ENCODE peak calls at places on chromosome 15, in four cellular contexts. One of them, this sample, is unnamed.
A peak's percentile ranks its signal among the peaks of the same experiment; 100 is the strongest.

GRCh38 chr15:60541784-60542617 is 63.1 kb upstream of the ICE2 start:
- DNase-seq in NCI-H774: no peak
- DNase-seq in sigmoid colon: no peak
- DNase-seq in T-helper 1 cell: no peak
- DNase-seq in this sample: no peak

GRCh38 chr15:25946241-25946786 is 83.2 kb upstream of the ATP10A start:
- DNase-seq in T-helper 1 cell: no peak
- DNase-seq in NCI-H774: no peak
- DNase-seq in sigmoid colon: no peak
- DNase-seq in this sample: no peak

GRCh38 chr15:37792351-37792750 is 142.1 kb upstream of the TMCO5A start:
- DNase-seq in T-helper 1 cell: no peak
- DNase-seq in NCI-H774: peak; percentile 25
- DNase-seq in sigmoid colon: no peak
- DNase-seq in this sample: no peak

GRCh38 chr15:35061171-35062163 is 23.6 kb downstream of the NANOGP8 start:
- DNase-seq in T-helper 1 cell: no peak
- DNase-seq in sigmoid colon: no peak
- DNase-seq in NCI-H774: no peak
- DNase-seq in this sample: no peak

GRCh38 chr15:80971143-80971542 is 18.5 kb downstream of the MESD start:
- DNase-seq in sigmoid colon: no peak
- DNase-seq in NCI-H774: no peak
- DNase-seq in T-helper 1 cell: no peak
- DNase-seq in this sample: no peak

GRCh38 chr15:48469681-48470080 is 138.5 kb downstream of the DUT start:
- DNase-seq in T-helper 1 cell: no peak
- DNase-seq in NCI-H774: no peak
- DNase-seq in sigmoid colon: no peak
- DNase-seq in this sample: no peak

GRCh38 chr15:52679232-52680040 is at the start of gene ATOSA:
- DNase-seq in NCI-H774: peak; percentile 78
- DNase-seq in T-helper 1 cell: peak; percentile 82
- DNase-seq in sigmoid colon: peak; percentile 96
- DNase-seq in this sample: peak; percentile 99

GRCh38 chr15:39553947-39554731 is 26.7 kb upstream of the THBS1 start:
- DNase-seq in NCI-H774: peak; percentile 36
- DNase-seq in sigmoid colon: peak; percentile 85
- DNase-seq in T-helper 1 cell: no peak
- DNase-seq in this sample: no peak

GRCh38 chr15:57640935-57641682 is 49.4 kb downstream of the MYZAP start:
- DNase-seq in sigmoid colon: no peak
- DNase-seq in NCI-H774: no peak
- DNase-seq in T-helper 1 cell: no peak
- DNase-seq in this sample: no peak

GRCh38 chr15:87681054-87681453 is 575.5 kb downstream of the NTRK3 start:
- DNase-seq in sigmoid colon: no peak
- DNase-seq in T-helper 1 cell: no peak
- DNase-seq in NCI-H774: no peak
- DNase-seq in this sample: no peak

GRCh38 chr15:58387130-58387529 is 44.7 kb upstream of the LIPC start:
- DNase-seq in sigmoid colon: no peak
- DNase-seq in T-helper 1 cell: no peak
- DNase-seq in NCI-H774: no peak
- DNase-seq in this sample: no peak

GRCh38 chr15:65192016-65192415 is 6.9 kb upstream of the CLPX start:
- DNase-seq in sigmoid colon: peak; percentile 41
- DNase-seq in NCI-H774: no peak
- DNase-seq in T-helper 1 cell: no peak
- DNase-seq in this sample: peak; percentile 41

GRCh38 chr15:66775127-66776105 is 73.4 kb downstream of the SMAD6 start:
- DNase-seq in sigmoid colon: peak; percentile 71
- DNase-seq in T-helper 1 cell: no peak
- DNase-seq in NCI-H774: no peak
- DNase-seq in this sample: peak; percentile 35

GRCh38 chr15:27235689-27236088 is 264.7 kb downstream of the GABRG3 start:
- DNase-seq in T-helper 1 cell: no peak
- DNase-seq in NCI-H774: no peak
- DNase-seq in sigmoid colon: no peak
- DNase-seq in this sample: no peak

GRCh38 chr15:59294961-59295741 is 77.5 kb downstream of the MYO1E start:
- DNase-seq in sigmoid colon: no peak
- DNase-seq in NCI-H774: no peak
- DNase-seq in T-helper 1 cell: no peak
- DNase-seq in this sample: no peak

GRCh38 chr15:90004671-90005070 is 3.5 kb downstream of the ZNF710 start:
- DNase-seq in sigmoid colon: peak; percentile 78
- DNase-seq in NCI-H774: no peak
- DNase-seq in T-helper 1 cell: no peak
- DNase-seq in this sample: peak; percentile 79

GRCh38 chr15:85910796-85911195 is 116.1 kb upstream of the KLHL25 start:
- DNase-seq in sigmoid colon: no peak
- DNase-seq in T-helper 1 cell: no peak
- DNase-seq in NCI-H774: no peak
- DNase-seq in this sample: no peak